ENCODE peak calls at places on chromosomes 11 and 22, in four cellular contexts. One of them, this sample, is unnamed.

GRCh38 chr22:39488563-39489083 is 13.5 kb upstream of the MIEF1 start:
- DNase-seq in H9: no peak
- DNase-seq in naive thymus-derived CD4-positive, alpha-beta T cell: no peak
- DNase-seq in activated naive CD4-positive, alpha-beta T cell treated with anti-CD3 and anti-CD28 coated beads, Interleukin-2, amount 50 U/mL, for 16 hours: no peak
- DNase-seq in this sample: no peak

GRCh38 chr11:92384316-92384715 is 159.7 kb downstream of the FAT3 start:
- DNase-seq in H9: no peak
- DNase-seq in naive thymus-derived CD4-positive, alpha-beta T cell: no peak
- DNase-seq in activated naive CD4-positive, alpha-beta T cell treated with anti-CD3 and anti-CD28 coated beads, Interleukin-2, amount 50 U/mL, for 16 hours: no peak
- DNase-seq in this sample: no peak

GRCh38 chr22:31790240-31790639 is 36.4 kb downstream of the DEPDC5 start:
- DNase-seq in H9: no peak
- DNase-seq in naive thymus-derived CD4-positive, alpha-beta T cell: no peak
- DNase-seq in activated naive CD4-positive, alpha-beta T cell treated with anti-CD3 and anti-CD28 coated beads, Interleukin-2, amount 50 U/mL, for 16 hours: no peak
- DNase-seq in this sample: no peak

GRCh38 chr11:59857444-59858434 is 8.5 kb downstream of the TCN1 start:
- DNase-seq in H9: no peak
- DNase-seq in naive thymus-derived CD4-positive, alpha-beta T cell: no peak
- DNase-seq in activated naive CD4-positive, alpha-beta T cell treated with anti-CD3 and anti-CD28 coated beads, Interleukin-2, amount 50 U/mL, for 16 hours: no peak
- DNase-seq in this sample: no peak

GRCh38 chr11:48001438-48002021 is 21.2 kb downstream of the PTPRJ start:
- DNase-seq in H9: no peak
- DNase-seq in naive thymus-derived CD4-positive, alpha-beta T cell: peak; percentile 96
- DNase-seq in activated naive CD4-positive, alpha-beta T cell treated with anti-CD3 and anti-CD28 coated beads, Interleukin-2, amount 50 U/mL, for 16 hours: peak; percentile 77
- DNase-seq in this sample: no peak

GRCh38 chr11:33941637-33942160 is 49.8 kb upstream of the LMO2 start:
- DNase-seq in H9: no peak
- DNase-seq in naive thymus-derived CD4-positive, alpha-beta T cell: no peak
- DNase-seq in activated naive CD4-positive, alpha-beta T cell treated with anti-CD3 and anti-CD28 coated beads, Interleukin-2, amount 50 U/mL, for 16 hours: no peak
- DNase-seq in this sample: no peak

GRCh38 chr11:35785287-35786167 is 123.0 kb downstream of the TRIM44 start:
- DNase-seq in H9: no peak
- DNase-seq in naive thymus-derived CD4-positive, alpha-beta T cell: peak; percentile 6
- DNase-seq in activated naive CD4-positive, alpha-beta T cell treated with anti-CD3 and anti-CD28 coated beads, Interleukin-2, amount 50 U/mL, for 16 hours: no peak
- DNase-seq in this sample: no peak

GRCh38 chr11:66727282-66727882 is 1.6 kb downstream of the SPTBN2 start:
- DNase-seq in H9: peak; percentile 48
- DNase-seq in naive thymus-derived CD4-positive, alpha-beta T cell: peak; percentile 26
- DNase-seq in activated naive CD4-positive, alpha-beta T cell treated with anti-CD3 and anti-CD28 coated beads, Interleukin-2, amount 50 U/mL, for 16 hours: no peak
- DNase-seq in this sample: no peak

GRCh38 chr22:38238519-38239051 is 34.2 kb downstream of the TMEM184B start:
- DNase-seq in H9: no peak
- DNase-seq in naive thymus-derived CD4-positive, alpha-beta T cell: no peak
- DNase-seq in activated naive CD4-positive, alpha-beta T cell treated with anti-CD3 and anti-CD28 coated beads, Interleukin-2, amount 50 U/mL, for 16 hours: no peak
- DNase-seq in this sample: no peak

GRCh38 chr11:115721309-115722007 is 217.2 kb upstream of the CADM1 start:
- DNase-seq in H9: no peak
- DNase-seq in naive thymus-derived CD4-positive, alpha-beta T cell: no peak
- DNase-seq in activated naive CD4-positive, alpha-beta T cell treated with anti-CD3 and anti-CD28 coated beads, Interleukin-2, amount 50 U/mL, for 16 hours: no peak
- DNase-seq in this sample: no peak

GRCh38 chr11:1289211-1289935 is 20.1 kb downstream of the TOLLIP start:
- DNase-seq in H9: no peak
- DNase-seq in naive thymus-derived CD4-positive, alpha-beta T cell: no peak
- DNase-seq in activated naive CD4-positive, alpha-beta T cell treated with anti-CD3 and anti-CD28 coated beads, Interleukin-2, amount 50 U/mL, for 16 hours: no peak
- DNase-seq in this sample: no peak

GRCh38 chr11:765025-765801 is 12.1 kb downstream of the GATD1 start:
- DNase-seq in H9: peak; percentile 86
- DNase-seq in naive thymus-derived CD4-positive, alpha-beta T cell: peak; percentile 74
- DNase-seq in activated naive CD4-positive, alpha-beta T cell treated with anti-CD3 and anti-CD28 coated beads, Interleukin-2, amount 50 U/mL, for 16 hours: peak; percentile 65
- DNase-seq in this sample: no peak

GRCh38 chr22:17775781-17776470 is 1.7 kb upstream of the BID start:
- DNase-seq in H9: no peak
- DNase-seq in naive thymus-derived CD4-positive, alpha-beta T cell: peak; percentile 45
- DNase-seq in activated naive CD4-positive, alpha-beta T cell treated with anti-CD3 and anti-CD28 coated beads, Interleukin-2, amount 50 U/mL, for 16 hours: no peak
- DNase-seq in this sample: no peak

GRCh38 chr11:6602096-6602940 is 1.1 kb downstream of the RRP8 start:
- DNase-seq in H9: no peak
- DNase-seq in naive thymus-derived CD4-positive, alpha-beta T cell: no peak
- DNase-seq in activated naive CD4-positive, alpha-beta T cell treated with anti-CD3 and anti-CD28 coated beads, Interleukin-2, amount 50 U/mL, for 16 hours: no peak
- DNase-seq in this sample: peak; percentile 29

GRCh38 chr11:76810151-76810853 is 27.1 kb downstream of the TSKU start:
- DNase-seq in H9: no peak
- DNase-seq in naive thymus-derived CD4-positive, alpha-beta T cell: no peak
- DNase-seq in activated naive CD4-positive, alpha-beta T cell treated with anti-CD3 and anti-CD28 coated beads, Interleukin-2, amount 50 U/mL, for 16 hours: peak; percentile 56
- DNase-seq in this sample: no peak

GRCh38 chr11:2669926-2670469 is 29.8 kb downstream of the KCNQ1OT1 start:
- DNase-seq in H9: peak; percentile 17
- DNase-seq in naive thymus-derived CD4-positive, alpha-beta T cell: no peak
- DNase-seq in activated naive CD4-positive, alpha-beta T cell treated with anti-CD3 and anti-CD28 coated beads, Interleukin-2, amount 50 U/mL, for 16 hours: no peak
- DNase-seq in this sample: no peak

GRCh38 chr11:384511-384910 is 9.5 kb upstream of the PKP3 start:
- DNase-seq in H9: no peak
- DNase-seq in naive thymus-derived CD4-positive, alpha-beta T cell: no peak
- DNase-seq in activated naive CD4-positive, alpha-beta T cell treated with anti-CD3 and anti-CD28 coated beads, Interleukin-2, amount 50 U/mL, for 16 hours: no peak
- DNase-seq in this sample: no peak

GRCh38 chr11:83002047-83002446 is 69.7 kb downstream of the RAB30 start:
- DNase-seq in H9: no peak
- DNase-seq in naive thymus-derived CD4-positive, alpha-beta T cell: peak; percentile 40
- DNase-seq in activated naive CD4-positive, alpha-beta T cell treated with anti-CD3 and anti-CD28 coated beads, Interleukin-2, amount 50 U/mL, for 16 hours: peak; percentile 29
- DNase-seq in this sample: no peak

GRCh38 chr11:79219186-79220045 is 221.4 kb downstream of the TENM4 start:
- DNase-seq in H9: no peak
- DNase-seq in naive thymus-derived CD4-positive, alpha-beta T cell: no peak
- DNase-seq in activated naive CD4-positive, alpha-beta T cell treated with anti-CD3 and anti-CD28 coated beads, Interleukin-2, amount 50 U/mL, for 16 hours: no peak
- DNase-seq in this sample: no peak

GRCh38 chr22:30921108-30921507 is 47.5 kb downstream of the MORC2 start:
- DNase-seq in H9: no peak
- DNase-seq in naive thymus-derived CD4-positive, alpha-beta T cell: no peak
- DNase-seq in activated naive CD4-positive, alpha-beta T cell treated with anti-CD3 and anti-CD28 coated beads, Interleukin-2, amount 50 U/mL, for 16 hours: no peak
- DNase-seq in this sample: peak; percentile 39

GRCh38 chr22:31160328-31160978 is 471 bp downstream of the RNF185 start:
- DNase-seq in H9: no peak
- DNase-seq in naive thymus-derived CD4-positive, alpha-beta T cell: peak; percentile 26
- DNase-seq in activated naive CD4-positive, alpha-beta T cell treated with anti-CD3 and anti-CD28 coated beads, Interleukin-2, amount 50 U/mL, for 16 hours: no peak
- DNase-seq in this sample: no peak

GRCh38 chr11:118622376-118623290 is 15.2 kb downstream of the PHLDB1 start:
- DNase-seq in H9: no peak
- DNase-seq in naive thymus-derived CD4-positive, alpha-beta T cell: no peak
- DNase-seq in activated naive CD4-positive, alpha-beta T cell treated with anti-CD3 and anti-CD28 coated beads, Interleukin-2, amount 50 U/mL, for 16 hours: no peak
- DNase-seq in this sample: no peak

GRCh38 chr11:14422052-14422813 is 63.2 kb upstream of the RRAS2 start:
- DNase-seq in H9: peak; percentile 90
- DNase-seq in naive thymus-derived CD4-positive, alpha-beta T cell: no peak
- DNase-seq in activated naive CD4-positive, alpha-beta T cell treated with anti-CD3 and anti-CD28 coated beads, Interleukin-2, amount 50 U/mL, for 16 hours: no peak
- DNase-seq in this sample: peak; percentile 95

GRCh38 chr11:63613517-63614135 is 607 bp downstream of the PLAAT3 start:
- DNase-seq in H9: peak; percentile 85
- DNase-seq in naive thymus-derived CD4-positive, alpha-beta T cell: peak; percentile 49
- DNase-seq in activated naive CD4-positive, alpha-beta T cell treated with anti-CD3 and anti-CD28 coated beads, Interleukin-2, amount 50 U/mL, for 16 hours: peak; percentile 43
- DNase-seq in this sample: no peak

GRCh38 chr22:45484742-45485141 is 17.9 kb upstream of the FBLN1 start:
- DNase-seq in H9: no peak
- DNase-seq in naive thymus-derived CD4-positive, alpha-beta T cell: no peak
- DNase-seq in activated naive CD4-positive, alpha-beta T cell treated with anti-CD3 and anti-CD28 coated beads, Interleukin-2, amount 50 U/mL, for 16 hours: no peak
- DNase-seq in this sample: no peak

GRCh38 chr22:38943181-38943580 is 14.2 kb upstream of the APOBEC3A start:
- DNase-seq in H9: peak; percentile 52
- DNase-seq in naive thymus-derived CD4-positive, alpha-beta T cell: no peak
- DNase-seq in activated naive CD4-positive, alpha-beta T cell treated with anti-CD3 and anti-CD28 coated beads, Interleukin-2, amount 50 U/mL, for 16 hours: no peak
- DNase-seq in this sample: no peak

GRCh38 chr11:27444801-27445215 is 27.8 kb downstream of the LGR4 start:
- DNase-seq in H9: peak; percentile 89
- DNase-seq in naive thymus-derived CD4-positive, alpha-beta T cell: no peak
- DNase-seq in activated naive CD4-positive, alpha-beta T cell treated with anti-CD3 and anti-CD28 coated beads, Interleukin-2, amount 50 U/mL, for 16 hours: no peak
- DNase-seq in this sample: no peak

GRCh38 chr11:94193288-94193687 is 64.6 kb downstream of the PANX1 start:
- DNase-seq in H9: no peak
- DNase-seq in naive thymus-derived CD4-positive, alpha-beta T cell: no peak
- DNase-seq in activated naive CD4-positive, alpha-beta T cell treated with anti-CD3 and anti-CD28 coated beads, Interleukin-2, amount 50 U/mL, for 16 hours: no peak
- DNase-seq in this sample: peak; percentile 82

GRCh38 chr11:71248656-71249055 is 3.7 kb downstream of the SHANK2 start:
- DNase-seq in H9: peak; percentile 24
- DNase-seq in naive thymus-derived CD4-positive, alpha-beta T cell: no peak
- DNase-seq in activated naive CD4-positive, alpha-beta T cell treated with anti-CD3 and anti-CD28 coated beads, Interleukin-2, amount 50 U/mL, for 16 hours: no peak
- DNase-seq in this sample: no peak

GRCh38 chr11:57480409-57481137 is 20.2 kb downstream of the RTN4RL2 start:
- DNase-seq in H9: peak; percentile 87
- DNase-seq in naive thymus-derived CD4-positive, alpha-beta T cell: peak; percentile 58
- DNase-seq in activated naive CD4-positive, alpha-beta T cell treated with anti-CD3 and anti-CD28 coated beads, Interleukin-2, amount 50 U/mL, for 16 hours: peak; percentile 77
- DNase-seq in this sample: no peak

GRCh38 chr11:859394-860131 is 16.9 kb downstream of the TSPAN4 start:
- DNase-seq in H9: no peak
- DNase-seq in naive thymus-derived CD4-positive, alpha-beta T cell: no peak
- DNase-seq in activated naive CD4-positive, alpha-beta T cell treated with anti-CD3 and anti-CD28 coated beads, Interleukin-2, amount 50 U/mL, for 16 hours: no peak
- DNase-seq in this sample: no peak

GRCh38 chr11:130908770-130909625 is 7.3 kb downstream of the SNX19 start:
- DNase-seq in H9: no peak
- DNase-seq in naive thymus-derived CD4-positive, alpha-beta T cell: no peak
- DNase-seq in activated naive CD4-positive, alpha-beta T cell treated with anti-CD3 and anti-CD28 coated beads, Interleukin-2, amount 50 U/mL, for 16 hours: no peak
- DNase-seq in this sample: peak; percentile 31

GRCh38 chr11:35030716-35031213 is 108.2 kb upstream of the CD44 start:
- DNase-seq in H9: no peak
- DNase-seq in naive thymus-derived CD4-positive, alpha-beta T cell: no peak
- DNase-seq in activated naive CD4-positive, alpha-beta T cell treated with anti-CD3 and anti-CD28 coated beads, Interleukin-2, amount 50 U/mL, for 16 hours: no peak
- DNase-seq in this sample: no peak

This sample was measured in esophagus muscularis mucosa.